ENCODE peak calls at places on chromosome 7, in six cellular contexts. P is SJCRH30, B is tibial artery, N is T-helper 9 cell, Q is astrocyte, A is left cardiac atrium. S is an unnamed sample.

GRCh38 chr7:44625899-44626511 is 19.6 kb downstream of the OGDH start:
- DNase-seq in P (no peak), B (no peak), N (no peak), Q (no peak), A (no peak), S (no peak)

GRCh38 chr7:44064791-44065430 is 456 bp downstream of the PGAM2 start:
- DNase-seq in P (no peak), B (peak), N (no peak), Q (no peak), A (peak), S (no peak)

GRCh38 chr7:45138433-45139267 is 18.9 kb upstream of the RAMP3 start:
- DNase-seq in P (no peak), B (no peak), N (no peak), Q (no peak), A (no peak), S (no peak)

GRCh38 chr7:127934711-127935110 is 96.5 kb downstream of the LRRC4 start:
- DNase-seq in P (no peak), B (no peak), N (no peak), Q (no peak), A (no peak), S (no peak)

GRCh38 chr7:1662767-1663166 is 7.3 kb upstream of the ELFN1 start:
- DNase-seq in P (no peak), B (no peak), N (no peak), Q (no peak), A (peak), S (no peak)

GRCh38 chr7:137439829-137440433 is 96.4 kb upstream of the PTN start:
- DNase-seq in P (no peak), B (no peak), N (no peak), Q (peak), A (no peak), S (no peak)

GRCh38 chr7:89238156-89238555 is 442.6 kb upstream of the TEX47 start:
- DNase-seq in P (no peak), B (no peak), N (no peak), Q (peak), A (no peak), S (no peak)

GRCh38 chr7:90412458-90413184 is 9.4 kb downstream of the CLDN12 start:
- DNase-seq in P (peak), B (no peak), N (no peak), Q (no peak), A (no peak), S (peak)

GRCh38 chr7:116195451-116195850 is 14.9 kb upstream of the TES start:
- DNase-seq in P (no peak), B (no peak), N (no peak), Q (peak), A (no peak), S (no peak)

GRCh38 chr7:10579561-10579960 is 394.1 kb upstream of the PHF14 start:
- DNase-seq in P (peak), B (no peak), N (no peak), Q (no peak), A (no peak), S (no peak)

GRCh38 chr7:101882595-101883564 is 65.5 kb downstream of the CUX1 start:
- DNase-seq in P (peak), B (peak), N (no peak), Q (peak), A (peak), S (peak)

GRCh38 chr7:1849351-1849951 is 179.4 kb downstream of the ELFN1 start:
- DNase-seq in P (no peak), B (peak), N (no peak), Q (no peak), A (peak), S (no peak)

GRCh38 chr7:122299624-122299934 is 5.0 kb downstream of the FEZF1 start:
- DNase-seq in P (no peak), B (no peak), N (no peak), Q (no peak), A (no peak), S (no peak)

GRCh38 chr7:154451480-154452457 is 399.6 kb downstream of the DPP6 start:
- DNase-seq in P (peak), B (no peak), N (no peak), Q (no peak), A (no peak), S (no peak)

GRCh38 chr7:100010901-100011300 is 4.5 kb upstream of the ZKSCAN1 start:
- DNase-seq in P (no peak), B (no peak), N (no peak), Q (no peak), A (no peak), S (no peak)

GRCh38 chr7:134562136-134562535 is 13.2 kb downstream of the AKR1B15 start:
- DNase-seq in P (peak), B (no peak), N (no peak), Q (peak), A (no peak), S (no peak)

GRCh38 chr7:45021604-45022296 is 21.7 kb downstream of the CCM2 start:
- DNase-seq in P (peak), B (peak), N (no peak), Q (peak), A (no peak), S (no peak)

GRCh38 chr7:143901710-143902587 is at the start of gene TCAF1:
- DNase-seq in P (peak), B (peak), N (peak), Q (peak), A (peak), S (peak)

GRCh38 chr7:28627263-28627653 is 214.9 kb downstream of the CREB5 start:
- DNase-seq in P (no peak), B (no peak), N (no peak), Q (peak), A (no peak), S (no peak)

GRCh38 chr7:50379082-50379481 is 71.1 kb downstream of the FIGNL1 start:
- DNase-seq in P (no peak), B (no peak), N (no peak), Q (no peak), A (no peak), S (no peak)

GRCh38 chr7:100407285-100408180 is 21.0 kb downstream of the ZCWPW1 start:
- DNase-seq in P (peak), B (no peak), N (no peak), Q (peak), A (no peak), S (peak)

GRCh38 chr7:100353685-100354330 is 4.1 kb upstream of the PILRB start:
- DNase-seq in P (no peak), B (no peak), N (no peak), Q (no peak), A (no peak), S (no peak)

GRCh38 chr7:910931-911431 is 34.6 kb downstream of the GET4 start:
- DNase-seq in P (no peak), B (no peak), N (no peak), Q (no peak), A (no peak), S (no peak)

GRCh38 chr7:55565693-55566092 is 6.6 kb downstream of the VOPP1 start:
- DNase-seq in P (no peak), B (no peak), N (no peak), Q (no peak), A (no peak), S (no peak)

GRCh38 chr7:42907316-42907715 is 4.6 kb downstream of the C7orf25 start:
- DNase-seq in P (no peak), B (no peak), N (no peak), Q (peak), A (no peak), S (no peak)

GRCh38 chr7:126605056-126605455 is 647.7 kb downstream of the GRM8 start:
- DNase-seq in P (peak), B (no peak), N (no peak), Q (no peak), A (no peak), S (no peak)

GRCh38 chr7:1669486-1669951 is 558 bp upstream of the ELFN1 start:
- DNase-seq in P (peak), B (peak), N (no peak), Q (no peak), A (peak), S (no peak)